ENCODE peak calls at places on chromosomes 16 and 17, in eight cellular contexts. E is mesenchymal stem cell, U is lower lobe of right lung, A is prostate gland, Y is SK-N-SH, B is endodermal cell, C is tibial nerve, G is RWPE1. W is an unnamed sample.

GRCh38 chr17:31621566-31621965 is 230.1 kb downstream of the RAB11FIP4 start:
- DNase-seq in C (no peak), U (no peak), Y (no peak), B (no peak), G (no peak), A (no peak), E (no peak), W (no peak)

GRCh38 chr16:51051671-51052070 is 99.4 kb downstream of the SALL1 start:
- DNase-seq in A (no peak), U (no peak), E (no peak), C (no peak), Y (no peak), B (no peak), G (no peak), W (no peak)

GRCh38 chr17:57966875-57967274 is 11.7 kb upstream of the CUEDC1 start:
- DNase-seq in E (no peak), B (peak), C (no peak), A (no peak), U (no peak), G (no peak), Y (no peak), W (no peak)

GRCh38 chr17:17181666-17182600 is 24.2 kb downstream of the PLD6 start:
- DNase-seq in Y (no peak), C (no peak), E (no peak), U (no peak), B (no peak), G (no peak), A (no peak), W (no peak)

GRCh38 chr16:85514601-85515318 is 98.4 kb upstream of the GSE1 start:
- DNase-seq in G (peak), A (peak), U (peak), E (peak), Y (peak), C (peak), B (peak), W (peak)

GRCh38 chr17:77834170-77835115 is 124.1 kb upstream of the TNRC6C start:
- DNase-seq in U (peak), B (peak), G (peak), E (peak), A (no peak), Y (peak), C (no peak), W (peak)

GRCh38 chr16:20906225-20906870 is 5.8 kb downstream of the LYRM1 start:
- DNase-seq in C (peak), E (peak), B (no peak), Y (no peak), G (peak), U (no peak), A (no peak), W (no peak)

GRCh38 chr17:39009471-39010085 is 42.4 kb upstream of the FBXO47 start:
- DNase-seq in G (no peak), E (no peak), U (no peak), Y (no peak), B (no peak), C (no peak), A (no peak), W (no peak)

GRCh38 chr17:7213895-7214299 is 5.7 kb downstream of the DLG4 start:
- DNase-seq in E (peak), Y (peak), G (peak), C (peak), A (peak), U (peak), B (peak), W (peak)

GRCh38 chr17:31171711-31172110 is 76.9 kb downstream of the NF1 start:
- DNase-seq in U (no peak), E (no peak), Y (no peak), G (no peak), B (no peak), A (no peak), C (no peak), W (no peak)

GRCh38 chr17:75118307-75118706 is 8.5 kb downstream of the ARMC7 start:
- DNase-seq in G (no peak), B (no peak), E (no peak), U (no peak), A (no peak), Y (no peak), C (no peak), W (no peak)

GRCh38 chr17:80862341-80862969 is 129.2 kb upstream of the CHMP6 start:
- DNase-seq in B (no peak), E (no peak), C (no peak), Y (no peak), A (no peak), U (peak), G (no peak), W (no peak)

GRCh38 chr16:74578433-74578832 is 28.5 kb downstream of the GLG1 start:
- DNase-seq in E (no peak), C (no peak), B (no peak), A (no peak), Y (no peak), U (no peak), G (no peak), W (no peak)

GRCh38 chr16:74577882-74578366 is 29.0 kb downstream of the GLG1 start:
- DNase-seq in C (no peak), E (peak), Y (no peak), A (no peak), U (no peak), B (no peak), G (peak), W (no peak)

GRCh38 chr16:74578838-74579237 is 28.1 kb downstream of the GLG1 start:
- DNase-seq in G (no peak), C (no peak), A (no peak), E (no peak), U (no peak), Y (no peak), B (no peak), W (no peak)

GRCh38 chr16:74582984-74583383 is 23.9 kb downstream of the GLG1 start:
- DNase-seq in U (no peak), C (no peak), A (no peak), B (no peak), G (no peak), Y (no peak), E (no peak), W (no peak)

GRCh38 chr16:74580828-74581227 is 26.1 kb downstream of the GLG1 start:
- DNase-seq in G (no peak), Y (no peak), B (no peak), A (no peak), E (no peak), U (no peak), C (no peak), W (no peak)
- H3K27ac ChIP-seq in G (no peak), Y (no peak), B (no peak), A (no peak), E (no peak), U (no peak), C (no peak), W (no peak)

DNA sequence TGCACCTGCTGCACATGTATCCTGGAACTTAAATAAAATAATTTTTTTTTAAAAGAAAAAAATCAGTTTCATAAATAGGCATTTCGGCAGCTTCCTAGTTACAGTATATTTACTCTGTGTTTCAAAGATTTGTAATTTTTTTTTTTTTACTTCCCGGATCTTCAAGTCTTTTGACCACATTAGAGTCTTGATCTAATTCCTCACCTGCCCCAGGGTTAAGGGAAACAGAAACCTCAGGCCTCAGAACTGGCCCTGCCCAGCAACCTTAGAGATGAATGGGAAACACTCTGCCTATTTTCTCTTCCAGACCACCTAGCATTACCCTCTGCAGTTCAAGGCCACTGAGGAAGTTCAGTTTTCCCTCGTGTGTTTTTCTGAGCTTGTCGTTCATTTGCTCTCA is 304.0 kb downstream of the MAF start:
- DNase-seq in Y (no peak), A (no peak), E (no peak), C (no peak), B (no peak), U (no peak), G (no peak), W (no peak)
- H3K27ac ChIP-seq in Y (no peak), A (no peak), E (no peak), C (no peak), B (no peak), U (no peak), G (no peak), W (no peak)

DNA sequence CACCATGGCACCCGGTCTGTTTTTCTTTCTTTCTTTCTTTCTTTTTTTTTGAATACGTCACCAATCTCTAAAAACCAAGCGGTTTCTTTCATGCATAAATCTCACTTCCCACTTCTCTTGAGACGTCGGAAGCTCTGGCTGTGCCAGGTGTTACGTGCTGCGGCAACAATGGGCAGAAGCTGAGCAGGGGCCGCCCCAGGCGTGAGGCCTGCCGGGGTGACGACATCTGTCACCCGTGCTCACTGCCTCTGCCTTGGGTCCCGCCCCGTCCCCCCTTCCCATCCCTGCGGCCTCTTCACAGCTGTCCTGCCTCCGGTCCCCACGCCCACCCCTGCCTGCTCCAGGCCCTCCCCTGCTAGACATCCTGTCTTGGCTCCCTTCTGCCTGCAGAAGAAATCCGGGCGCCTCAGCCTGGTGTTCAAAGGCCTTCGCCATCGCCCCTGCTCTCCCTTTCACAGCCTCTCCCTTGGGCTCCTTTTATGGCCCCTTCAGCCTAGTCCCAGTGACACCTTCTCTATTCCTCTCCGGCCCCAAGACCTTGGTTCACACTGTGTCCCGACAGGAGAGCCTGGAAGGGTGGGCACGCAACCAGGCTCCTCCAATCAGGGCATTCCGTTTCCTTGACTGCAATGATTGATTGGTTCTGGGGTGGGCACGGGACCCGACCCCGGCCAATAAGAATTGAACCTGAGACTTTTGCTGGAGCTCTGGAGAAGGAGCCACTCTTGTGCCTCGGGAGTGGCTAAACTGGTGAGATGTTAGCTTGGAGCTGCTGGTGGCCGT is 4.8 kb downstream of the P2RX1 start:
- DNase-seq in U (no peak), A (no peak), E (no peak), G (no peak), C (no peak), Y (no peak), B (peak), W (no peak)
- H3K27ac ChIP-seq in U (peak), A (no peak), E (no peak), G (no peak), C (peak), Y (no peak), B (peak), W (no peak)

GRCh38 chr17:50562266-50563094 is 2.0 kb downstream of the CACNA1G start:
- DNase-seq in B (peak), U (no peak), Y (no peak), A (no peak), G (no peak), E (no peak), C (no peak), W (no peak)

GRCh38 chr17:50568659-50569058 is 8.1 kb downstream of the CACNA1G start:
- DNase-seq in Y (no peak), B (no peak), U (no peak), A (no peak), G (no peak), C (no peak), E (no peak), W (no peak)

GRCh38 chr17:50563095-50563511 is 2.6 kb downstream of the CACNA1G start:
- DNase-seq in A (no peak), C (no peak), G (no peak), B (no peak), Y (no peak), E (no peak), U (no peak), W (no peak)

GRCh38 chr17:50564916-50565315 is 4.4 kb downstream of the CACNA1G start:
- DNase-seq in B (no peak), A (no peak), U (no peak), C (peak), Y (peak), E (peak), G (no peak), W (peak)

DNA sequence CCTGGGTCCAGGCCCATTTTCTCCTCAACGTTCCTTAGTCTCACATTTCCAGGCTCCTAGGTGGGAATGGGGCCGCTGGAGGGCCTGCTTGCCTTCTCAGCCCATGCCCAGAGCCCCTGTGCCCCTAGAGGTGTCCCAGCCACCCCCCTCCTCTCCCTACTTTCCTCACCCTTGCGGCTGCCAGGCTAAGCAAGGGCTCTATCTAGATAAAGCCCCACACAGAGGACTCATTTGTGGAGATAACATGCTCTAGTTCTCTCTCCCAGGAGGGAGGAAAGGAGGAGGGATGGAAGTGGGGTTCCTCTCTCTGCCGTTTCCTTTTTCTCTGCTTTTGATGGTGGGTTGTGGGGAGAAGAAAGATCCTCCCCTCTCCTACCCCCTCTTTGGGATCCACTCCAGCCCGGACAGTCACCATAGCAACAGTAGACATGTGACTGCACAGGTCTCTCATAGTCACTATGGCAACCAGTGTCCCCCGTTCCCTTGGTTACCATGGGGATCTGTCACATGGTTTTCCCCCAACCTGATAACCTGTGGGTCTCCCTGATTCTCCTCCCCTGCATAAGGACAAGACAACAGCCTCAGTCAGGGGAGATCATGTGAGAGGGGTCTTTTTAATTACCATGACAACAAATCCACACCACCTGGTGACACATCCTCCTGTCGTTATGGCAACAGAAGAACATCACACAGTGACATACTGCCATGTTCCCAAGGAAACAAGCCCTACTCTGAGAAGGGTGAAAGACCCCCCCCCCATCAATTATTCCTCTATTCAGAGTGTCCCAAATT is 5.2 kb downstream of the CACNA1G start:
- DNase-seq in U (no peak), G (no peak), B (no peak), E (peak), C (no peak), Y (peak), A (no peak), W (no peak)
- H3K27ac ChIP-seq in U (no peak), G (no peak), B (no peak), E (no peak), C (no peak), Y (peak), A (no peak), W (peak)

GRCh38 chr16:18839555-18839954 is 38.2 kb upstream of the ARL6IP1 start:
- DNase-seq in A (peak), U (no peak), C (no peak), E (no peak), B (no peak), G (peak), Y (no peak), W (peak)
- H3K27ac ChIP-seq in A (peak), U (no peak), C (no peak), E (no peak), B (no peak), G (no peak), Y (no peak), W (no peak)

DNA sequence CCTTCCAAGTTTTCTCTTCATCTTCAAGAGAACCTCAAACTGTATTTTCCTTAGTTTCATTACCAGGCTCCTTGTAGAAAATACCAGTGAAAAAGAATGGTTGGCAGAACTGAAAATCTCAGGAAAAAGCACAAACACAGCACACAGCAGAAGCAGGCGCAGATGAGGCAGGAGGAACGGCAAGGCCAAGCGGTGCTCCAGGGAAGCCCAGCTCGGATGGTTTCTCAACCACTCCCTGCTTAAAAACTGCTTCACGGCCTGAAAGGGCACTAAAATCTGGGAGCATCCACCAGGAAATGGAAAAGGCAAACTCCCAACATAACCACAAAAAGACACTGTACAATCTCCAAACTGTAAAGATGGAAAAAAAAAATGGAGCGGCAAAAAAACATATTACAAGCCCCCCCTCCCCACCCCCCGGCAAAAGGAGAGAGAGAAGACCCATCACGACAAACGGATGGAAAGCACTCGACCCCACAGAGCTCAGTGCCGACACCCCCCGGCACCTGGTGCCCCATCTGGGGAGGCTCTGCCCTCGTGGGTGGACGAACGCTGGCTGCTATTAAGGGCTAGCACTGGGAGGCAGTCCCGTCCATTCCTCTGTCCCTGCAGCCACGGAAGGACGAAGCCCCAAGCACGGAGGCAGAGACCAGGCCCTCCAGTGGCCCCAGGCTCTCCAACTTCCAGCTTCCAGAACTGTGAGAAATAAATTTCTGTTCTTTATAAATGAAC is 127.5 kb downstream of the ZNF778 start:
- DNase-seq in Y (no peak), U (no peak), C (no peak), B (no peak), E (no peak), A (no peak), G (no peak), W (no peak)
- H3K27ac ChIP-seq in Y (no peak), U (peak), C (no peak), B (peak), E (peak), A (peak), G (peak), W (peak)

GRCh38 chr17:63429766-63430165 is 16.3 kb downstream of the CYB561 start:
- DNase-seq in B (no peak), C (no peak), U (no peak), Y (no peak), G (no peak), E (no peak), A (no peak), W (no peak)
- H3K27ac ChIP-seq in B (no peak), C (no peak), U (no peak), Y (peak), G (peak), E (no peak), A (peak), W (no peak)

GRCh38 chr17:65455972-65456343 is 105.5 kb downstream of the AXIN2 start:
- DNase-seq in Y (peak), U (no peak), C (no peak), E (no peak), G (no peak), B (peak), A (peak), W (peak)
- H3K27ac ChIP-seq in Y (no peak), U (peak), C (no peak), E (no peak), G (no peak), B (no peak), A (no peak), W (no peak)

W was measured in hepatocyte.